ENCODE peak calls at places on chromosomes 6 and 20, in six cellular contexts. C, S, O, N, Y and U are unnamed samples.

GRCh38 chr6:35014786-35015185 is 125.7 kb downstream of the ANKS1A start:
- DNase-seq in C (no peak), S (no peak), O (no peak), N (no peak), Y (peak), U (no peak)

GRCh38 chr6:3565291-3565690 is 108.4 kb upstream of the SLC22A23 start:
- DNase-seq in C (no peak), S (no peak), O (no peak), N (no peak), Y (no peak), U (no peak)

GRCh38 chr20:53839423-53840176 is 230.8 kb downstream of the BCAS1 start:
- DNase-seq in C (peak), S (peak), O (peak), N (no peak), Y (no peak), U (peak)

GRCh38 chr6:148746363-148747144 is at the start of gene UST:
- DNase-seq in C (peak), S (peak), O (peak), N (peak), Y (peak), U (peak)

GRCh38 chr6:54970337-54970736 is 123.8 kb downstream of the FAM83B start:
- DNase-seq in C (no peak), S (no peak), O (no peak), N (no peak), Y (no peak), U (no peak)

GRCh38 chr6:20875369-20875963 is 341.2 kb downstream of the CDKAL1 start:
- DNase-seq in C (peak), S (no peak), O (no peak), N (peak), Y (no peak), U (no peak)

GRCh38 chr20:61353261-61353995 is 101.4 kb downstream of the CDH4 start:
- DNase-seq in C (no peak), S (no peak), O (no peak), N (no peak), Y (peak), U (no peak)

GRCh38 chr20:598133-598881 is 11.8 kb downstream of the TCF15 start:
- DNase-seq in C (no peak), S (no peak), O (no peak), N (no peak), Y (no peak), U (no peak)

GRCh38 chr6:18595774-18596528 is 208.8 kb downstream of the RNF144B start:
- DNase-seq in C (peak), S (peak), O (peak), N (peak), Y (peak), U (peak)

GRCh38 chr20:35146299-35146921 is 726 bp downstream of the EDEM2 start:
- DNase-seq in C (no peak), S (no peak), O (peak), N (peak), Y (peak), U (peak)

GRCh38 chr6:32195652-32195901 is 3.1 kb upstream of the GPSM3 start:
- DNase-seq in C (peak), S (peak), O (peak), N (peak), Y (peak), U (peak)
- H3K4me3 ChIP-seq in C (peak), S (peak), O (no peak), N (peak), Y (no peak), U (peak)

GRCh38 chr6:138541793-138542481 is 42.6 kb upstream of the NHSL1 start:
- DNase-seq in C (no peak), S (no peak), O (no peak), N (no peak), Y (peak), U (no peak)

GRCh38 chr6:138546733-138547185 is 47.5 kb upstream of the NHSL1 start:
- DNase-seq in C (peak), S (no peak), O (no peak), N (no peak), Y (peak), U (no peak)

GRCh38 chr6:138543648-138544047 is 44.4 kb upstream of the NHSL1 start:
- DNase-seq in C (no peak), S (no peak), O (no peak), N (no peak), Y (no peak), U (no peak)

GRCh38 chr6:138545621-138545980 is 46.3 kb upstream of the NHSL1 start:
- DNase-seq in C (no peak), S (peak), O (peak), N (peak), Y (peak), U (no peak)

DNA sequence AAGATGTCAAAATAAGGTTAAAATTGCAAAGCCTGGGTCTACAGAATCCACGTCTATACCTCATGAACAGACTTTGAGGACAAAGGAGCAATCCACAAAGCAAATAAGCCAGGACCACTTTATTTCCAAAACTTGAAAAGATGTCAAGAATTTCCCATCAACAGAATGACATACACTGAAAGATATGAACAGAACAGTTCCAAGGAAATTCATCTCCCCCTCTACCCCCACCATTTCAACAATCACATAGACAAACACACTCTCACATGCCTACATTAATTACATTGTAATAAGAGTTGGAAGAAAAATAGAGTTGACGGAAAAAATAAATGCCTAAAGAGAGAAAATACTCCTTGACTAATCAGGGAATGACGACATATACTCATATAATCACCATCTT is 45.2 kb upstream of the NHSL1 start:
- DNase-seq in C (no peak), S (no peak), O (no peak), N (no peak), Y (no peak), U (no peak)
- H3K4me3 ChIP-seq in C (no peak), S (no peak), O (no peak), N (no peak), Y (no peak), U (no peak)

GRCh38 chr6:125991653-125992052 is 5.3 kb downstream of the TRMT11 start:
- DNase-seq in C (no peak), S (no peak), O (no peak), N (no peak), Y (no peak), U (no peak)

GRCh38 chr6:125986956-125987617 is 747 bp downstream of the TRMT11 start:
- DNase-seq in C (peak), S (no peak), O (no peak), N (no peak), Y (peak), U (no peak)

GRCh38 chr6:125986295-125986955 is at the start of gene TRMT11:
- DNase-seq in C (peak), S (peak), O (peak), N (peak), Y (peak), U (peak)

GRCh38 chr6:125988280-125988679 is 1.9 kb downstream of the TRMT11 start:
- DNase-seq in C (no peak), S (no peak), O (no peak), N (no peak), Y (no peak), U (no peak)

DNA sequence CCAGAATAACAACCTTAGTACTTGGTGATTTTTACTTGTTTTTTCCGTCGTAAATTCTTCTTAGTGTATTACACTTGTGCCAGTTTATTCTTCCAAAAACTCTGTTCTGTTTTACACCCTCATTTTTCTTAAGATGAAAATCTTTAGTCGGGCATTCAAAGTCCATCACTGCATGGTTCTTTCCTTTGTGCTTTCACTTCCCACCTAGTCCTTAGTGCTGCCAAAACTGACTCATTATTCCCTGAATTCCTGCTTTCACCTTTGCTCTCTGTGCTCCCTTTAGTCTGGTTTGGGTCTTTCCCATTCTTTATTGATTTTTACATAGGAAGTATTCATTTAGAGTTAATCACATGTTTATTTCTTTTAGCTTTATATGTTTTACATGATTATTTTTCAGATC is 3.3 kb downstream of the TRMT11 start:
- DNase-seq in C (no peak), S (no peak), O (no peak), N (no peak), Y (peak), U (no peak)
- H3K4me3 ChIP-seq in C (no peak), S (no peak), O (no peak), N (no peak), Y (no peak), U (no peak)

DNA sequence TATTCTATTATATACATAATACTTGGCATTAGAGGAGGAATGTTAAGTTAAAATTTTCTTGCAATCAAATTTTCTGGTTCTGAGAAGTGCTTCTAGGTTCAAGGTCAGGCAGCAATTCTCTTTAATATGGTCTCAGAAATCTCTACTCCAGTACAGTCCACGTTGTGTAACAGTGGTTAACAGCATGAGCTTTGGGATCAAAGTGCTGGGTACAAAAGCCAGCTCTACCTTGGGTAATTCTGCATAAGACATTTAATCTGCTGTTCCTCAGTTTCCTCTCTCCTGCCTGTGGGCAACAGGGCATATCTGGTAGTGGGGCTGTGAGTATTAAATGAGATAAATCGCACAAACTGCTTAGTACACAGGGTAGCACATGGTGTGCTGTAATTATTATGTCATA is 437.8 kb downstream of the CDC5L start:
- DNase-seq in C (no peak), S (no peak), O (no peak), N (no peak), Y (no peak), U (no peak)
- H3K4me3 ChIP-seq in C (no peak), S (no peak), O (no peak), N (no peak), Y (no peak), U (no peak)

DNA sequence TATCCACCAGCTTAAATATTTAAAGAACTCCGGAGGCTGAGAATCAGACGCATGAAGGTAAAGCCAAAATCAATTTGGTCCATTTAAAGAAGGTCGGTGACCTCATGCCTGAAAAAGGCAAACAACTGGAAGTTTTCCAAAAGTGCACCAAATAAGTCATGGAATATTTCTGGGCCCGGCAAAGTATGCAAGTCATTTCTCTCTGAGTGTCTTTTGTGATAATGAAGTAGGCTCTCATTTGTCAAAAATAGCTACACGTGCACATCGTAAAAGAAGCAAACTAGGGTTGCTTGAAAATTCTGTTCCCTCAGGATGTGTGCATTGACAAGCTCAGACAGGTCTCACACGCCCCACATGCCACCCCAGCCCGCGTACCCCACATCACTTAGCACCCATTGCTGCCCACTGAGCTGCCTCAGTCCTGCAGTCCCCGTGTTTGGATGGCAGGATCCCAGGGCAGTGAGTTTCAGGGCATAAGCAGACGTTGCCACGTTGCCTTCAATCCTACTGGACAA is 20.5 kb upstream of the PYGB start:
- DNase-seq in C (no peak), S (no peak), O (peak), N (no peak), Y (no peak), U (no peak)
- H3K4me3 ChIP-seq in C (no peak), S (no peak), O (no peak), N (no peak), Y (no peak), U (no peak)